ENCODE peak calls at places on chromosomes 12 and 14, in nine cellular contexts. D is LHCN-M2; A is GM19239; B is endothelial cell; M is skeletal muscle cell; F is nephron progenitor cell; R is stimulated activated CD4-positive, alpha-beta T cell treated with anti-CD3 and anti-CD28 coated beads, Interleukin-4, amount 100 ng/mL, for 24 hours; C is OCI-M1; K is ovary. H is an unnamed sample.

GRCh38 chr14:69571879-69572633 is 2.6 kb downstream of the CCDC177 start:
- DNase-seq in D (peak; percentile 8), A (no peak), B (peak; percentile 55), M (no peak), F (no peak), R (no peak), C (no peak), K (peak; percentile 45), H (peak; percentile 69)

GRCh38 chr14:71322660-71323250 is 415.5 kb downstream of the PCNX1 start:
- DNase-seq in D (peak; percentile 59), A (no peak), B (no peak), M (no peak), F (no peak), R (no peak), C (peak; percentile 50), K (no peak), H (no peak)

GRCh38 chr14:101069666-101070362 is 166.3 kb upstream of the RTL1 start:
- DNase-seq in D (no peak), A (no peak), B (no peak), M (no peak), F (no peak), R (no peak), C (no peak), K (peak; percentile 0), H (no peak)

GRCh38 chr12:75177997-75178396 is 31.6 kb downstream of the KCNC2 start:
- DNase-seq in D (peak; percentile 95), A (no peak), B (no peak), M (peak; percentile 84), F (no peak), R (no peak), C (peak; percentile 10), K (no peak), H (no peak)

GRCh38 chr12:49664591-49665146 is 41.3 kb downstream of the PRPF40B start:
- DNase-seq in D (no peak), A (peak; percentile 40), B (peak; percentile 52), M (no peak), F (no peak), R (no peak), C (no peak), K (no peak), H (no peak)

GRCh38 chr12:6443361-6443983 is 1.3 kb upstream of the CD27 start:
- DNase-seq in D (no peak), A (no peak), B (no peak), M (no peak), F (no peak), R (peak; percentile 70), C (no peak), K (peak; percentile 3), H (no peak)

GRCh38 chr14:27318769-27319280 is 721.0 kb upstream of the NOVA1 start:
- DNase-seq in D (no peak), A (no peak), B (no peak), M (no peak), F (no peak), R (no peak), C (no peak), K (no peak), H (no peak)

GRCh38 chr12:47986832-47987231 is 17.4 kb downstream of the COL2A1 start:
- DNase-seq in D (no peak), A (no peak), B (no peak), M (no peak), F (no peak), R (no peak), C (no peak), K (no peak), H (no peak)

GRCh38 chr14:94601961-94602391 is 10.2 kb upstream of the SERPINA3 start:
- DNase-seq in D (peak; percentile 77), A (no peak), B (no peak), M (peak; percentile 91), F (no peak), R (no peak), C (peak; percentile 0), K (peak; percentile 81), H (no peak)

GRCh38 chr12:19158909-19159308 is 29.4 kb downstream of the PLEKHA5 start:
- DNase-seq in D (peak; percentile 72), A (no peak), B (no peak), M (no peak), F (no peak), R (no peak), C (no peak), K (no peak), H (no peak)

GRCh38 chr12:120581998-120582397 is 796 bp upstream of the POP5 start:
- DNase-seq in D (no peak), A (no peak), B (no peak), M (no peak), F (no peak), R (peak; percentile 20), C (peak; percentile 35), K (no peak), H (no peak)

H was measured in D341Med.